ENCODE peak calls at places on chromosomes 12 and 14, in ten cellular contexts. One of them, this sample, is unnamed.

GRCh38 chr14:103292426-103293374 is 41.3 kb upstream of the EIF5 start:
- DNase-seq in neural progenitor cell: peak
- DNase-seq in dermis blood vessel endothelial cell: peak
- DNase-seq in thoracic aorta: peak
- DNase-seq in NCI-H2081 treated with DMSO at 0.1 percent for 48 hours: no peak
- DNase-seq in adipocyte: peak
- DNase-seq in PC-3: peak
- DNase-seq in activated T-cell treated with anti-CD3 and anti-CD28 coated beads, Interleukin-2, amount 50 U/mL, for 72 hours: peak
- DNase-seq in activated CD4-positive, alpha-beta T cell treated with anti-CD3 and anti-CD28 coated beads for 48 hours: peak
- DNase-seq in stimulated activated CD8-positive, alpha-beta memory T cell treated with anti-CD3 and anti-CD28 coated beads, Interleukin-4, amount 100 ng/mL, for 24 hours: peak
- DNase-seq in this sample: peak

GRCh38 chr12:32907898-32908476 is 11.4 kb upstream of the PKP2 start:
- DNase-seq in neural progenitor cell: no peak
- DNase-seq in dermis blood vessel endothelial cell: no peak
- DNase-seq in thoracic aorta: no peak
- DNase-seq in NCI-H2081 treated with DMSO at 0.1 percent for 48 hours: no peak
- DNase-seq in adipocyte: no peak
- DNase-seq in PC-3: no peak
- DNase-seq in activated T-cell treated with anti-CD3 and anti-CD28 coated beads, Interleukin-2, amount 50 U/mL, for 72 hours: no peak
- DNase-seq in activated CD4-positive, alpha-beta T cell treated with anti-CD3 and anti-CD28 coated beads for 48 hours: no peak
- DNase-seq in stimulated activated CD8-positive, alpha-beta memory T cell treated with anti-CD3 and anti-CD28 coated beads, Interleukin-4, amount 100 ng/mL, for 24 hours: no peak
- DNase-seq in this sample: no peak

GRCh38 chr14:70882771-70883492 is 24.3 kb upstream of the PCNX1 start:
- DNase-seq in neural progenitor cell: no peak
- DNase-seq in dermis blood vessel endothelial cell: peak
- DNase-seq in thoracic aorta: no peak
- DNase-seq in NCI-H2081 treated with DMSO at 0.1 percent for 48 hours: no peak
- DNase-seq in adipocyte: no peak
- DNase-seq in PC-3: peak
- DNase-seq in activated T-cell treated with anti-CD3 and anti-CD28 coated beads, Interleukin-2, amount 50 U/mL, for 72 hours: no peak
- DNase-seq in activated CD4-positive, alpha-beta T cell treated with anti-CD3 and anti-CD28 coated beads for 48 hours: no peak
- DNase-seq in stimulated activated CD8-positive, alpha-beta memory T cell treated with anti-CD3 and anti-CD28 coated beads, Interleukin-4, amount 100 ng/mL, for 24 hours: no peak
- DNase-seq in this sample: peak

GRCh38 chr12:62701492-62701891 is 233.5 kb downstream of the PPM1H start:
- DNase-seq in neural progenitor cell: no peak
- DNase-seq in dermis blood vessel endothelial cell: no peak
- DNase-seq in thoracic aorta: no peak
- DNase-seq in NCI-H2081 treated with DMSO at 0.1 percent for 48 hours: no peak
- DNase-seq in adipocyte: no peak
- DNase-seq in PC-3: no peak
- DNase-seq in activated T-cell treated with anti-CD3 and anti-CD28 coated beads, Interleukin-2, amount 50 U/mL, for 72 hours: no peak
- DNase-seq in activated CD4-positive, alpha-beta T cell treated with anti-CD3 and anti-CD28 coated beads for 48 hours: no peak
- DNase-seq in stimulated activated CD8-positive, alpha-beta memory T cell treated with anti-CD3 and anti-CD28 coated beads, Interleukin-4, amount 100 ng/mL, for 24 hours: no peak
- DNase-seq in this sample: no peak

GRCh38 chr12:116381744-116382455 is 104.4 kb upstream of the MED13L start:
- DNase-seq in neural progenitor cell: peak
- DNase-seq in dermis blood vessel endothelial cell: peak
- DNase-seq in thoracic aorta: no peak
- DNase-seq in NCI-H2081 treated with DMSO at 0.1 percent for 48 hours: no peak
- DNase-seq in adipocyte: peak
- DNase-seq in PC-3: peak
- DNase-seq in activated T-cell treated with anti-CD3 and anti-CD28 coated beads, Interleukin-2, amount 50 U/mL, for 72 hours: no peak
- DNase-seq in activated CD4-positive, alpha-beta T cell treated with anti-CD3 and anti-CD28 coated beads for 48 hours: no peak
- DNase-seq in stimulated activated CD8-positive, alpha-beta memory T cell treated with anti-CD3 and anti-CD28 coated beads, Interleukin-4, amount 100 ng/mL, for 24 hours: no peak
- DNase-seq in this sample: peak

GRCh38 chr12:93865751-93866150 is 188.6 kb downstream of the CRADD start:
- DNase-seq in neural progenitor cell: no peak
- DNase-seq in dermis blood vessel endothelial cell: no peak
- DNase-seq in thoracic aorta: no peak
- DNase-seq in NCI-H2081 treated with DMSO at 0.1 percent for 48 hours: no peak
- DNase-seq in adipocyte: no peak
- DNase-seq in PC-3: no peak
- DNase-seq in activated T-cell treated with anti-CD3 and anti-CD28 coated beads, Interleukin-2, amount 50 U/mL, for 72 hours: no peak
- DNase-seq in activated CD4-positive, alpha-beta T cell treated with anti-CD3 and anti-CD28 coated beads for 48 hours: no peak
- DNase-seq in stimulated activated CD8-positive, alpha-beta memory T cell treated with anti-CD3 and anti-CD28 coated beads, Interleukin-4, amount 100 ng/mL, for 24 hours: no peak
- DNase-seq in this sample: no peak

GRCh38 chr14:64191756-64192155 is 102.4 kb downstream of the ESR2 start:
- DNase-seq in neural progenitor cell: no peak
- DNase-seq in dermis blood vessel endothelial cell: peak
- DNase-seq in thoracic aorta: no peak
- DNase-seq in NCI-H2081 treated with DMSO at 0.1 percent for 48 hours: no peak
- DNase-seq in adipocyte: peak
- DNase-seq in PC-3: peak
- DNase-seq in activated T-cell treated with anti-CD3 and anti-CD28 coated beads, Interleukin-2, amount 50 U/mL, for 72 hours: no peak
- DNase-seq in activated CD4-positive, alpha-beta T cell treated with anti-CD3 and anti-CD28 coated beads for 48 hours: no peak
- DNase-seq in stimulated activated CD8-positive, alpha-beta memory T cell treated with anti-CD3 and anti-CD28 coated beads, Interleukin-4, amount 100 ng/mL, for 24 hours: no peak
- DNase-seq in this sample: peak

GRCh38 chr12:49108958-49109404 is 1.7 kb downstream of the LMBR1L start:
- DNase-seq in neural progenitor cell: no peak
- DNase-seq in dermis blood vessel endothelial cell: peak
- DNase-seq in thoracic aorta: no peak
- DNase-seq in NCI-H2081 treated with DMSO at 0.1 percent for 48 hours: no peak
- DNase-seq in adipocyte: peak
- DNase-seq in PC-3: no peak
- DNase-seq in activated T-cell treated with anti-CD3 and anti-CD28 coated beads, Interleukin-2, amount 50 U/mL, for 72 hours: no peak
- DNase-seq in activated CD4-positive, alpha-beta T cell treated with anti-CD3 and anti-CD28 coated beads for 48 hours: no peak
- DNase-seq in stimulated activated CD8-positive, alpha-beta memory T cell treated with anti-CD3 and anti-CD28 coated beads, Interleukin-4, amount 100 ng/mL, for 24 hours: no peak
- DNase-seq in this sample: peak

GRCh38 chr12:47870175-47870781 is 34.5 kb downstream of the VDR start:
- DNase-seq in neural progenitor cell: peak
- DNase-seq in dermis blood vessel endothelial cell: peak
- DNase-seq in thoracic aorta: peak
- DNase-seq in NCI-H2081 treated with DMSO at 0.1 percent for 48 hours: no peak
- DNase-seq in adipocyte: peak
- DNase-seq in PC-3: peak
- DNase-seq in activated T-cell treated with anti-CD3 and anti-CD28 coated beads, Interleukin-2, amount 50 U/mL, for 72 hours: no peak
- DNase-seq in activated CD4-positive, alpha-beta T cell treated with anti-CD3 and anti-CD28 coated beads for 48 hours: no peak
- DNase-seq in stimulated activated CD8-positive, alpha-beta memory T cell treated with anti-CD3 and anti-CD28 coated beads, Interleukin-4, amount 100 ng/mL, for 24 hours: no peak
- DNase-seq in this sample: peak